ENCODE peak calls at places on chromosomes 1 and 21, in nine cellular contexts. One of them, this sample, is unnamed.
A peak's percentile ranks its signal among the peaks of the same experiment; 100 is the strongest.

GRCh38 chr1:30225336-30225735 is 498.0 kb downstream of the MATN1 start:
- DNase-seq in PC-3: no peak
- DNase-seq in T-helper 17 cell: no peak
- DNase-seq in hepatocyte: no peak
- DNase-seq in CD8-positive, alpha-beta memory T cell: no peak
- DNase-seq in psoas muscle: no peak
- DNase-seq in AG04450: no peak
- DNase-seq in HepG2: no peak
- DNase-seq in CD4-positive, alpha-beta T cell: no peak
- DNase-seq in this sample: no peak

GRCh38 chr1:2249559-2249906 is 21.4 kb downstream of the SKI start:
- DNase-seq in hepatocyte: no peak
- DNase-seq in psoas muscle: no peak
- DNase-seq in CD8-positive, alpha-beta memory T cell: no peak
- DNase-seq in AG04450: no peak
- DNase-seq in T-helper 17 cell: no peak
- DNase-seq in HepG2: no peak
- DNase-seq in CD4-positive, alpha-beta T cell: no peak
- DNase-seq in PC-3: no peak
- DNase-seq in this sample: no peak

GRCh38 chr1:182869241-182869666 is 30.1 kb downstream of the DHX9 start:
- DNase-seq in HepG2: no peak
- DNase-seq in T-helper 17 cell: no peak
- DNase-seq in CD4-positive, alpha-beta T cell: no peak
- DNase-seq in PC-3: no peak
- DNase-seq in hepatocyte: peak; percentile 7
- DNase-seq in psoas muscle: no peak
- DNase-seq in AG04450: no peak
- DNase-seq in CD8-positive, alpha-beta memory T cell: no peak
- DNase-seq in this sample: no peak

GRCh38 chr21:29332461-29333354 is 34.0 kb downstream of the BACH1 start:
- DNase-seq in CD4-positive, alpha-beta T cell: no peak
- DNase-seq in hepatocyte: no peak
- DNase-seq in CD8-positive, alpha-beta memory T cell: no peak
- DNase-seq in psoas muscle: no peak
- DNase-seq in PC-3: peak; percentile 42
- DNase-seq in HepG2: no peak
- DNase-seq in AG04450: no peak
- DNase-seq in T-helper 17 cell: no peak
- DNase-seq in this sample: no peak

GRCh38 chr1:15696956-15697521 is 12.9 kb downstream of the PLEKHM2 start:
- DNase-seq in CD8-positive, alpha-beta memory T cell: no peak
- DNase-seq in psoas muscle: no peak
- DNase-seq in PC-3: no peak
- DNase-seq in CD4-positive, alpha-beta T cell: peak; percentile 46
- DNase-seq in hepatocyte: no peak
- DNase-seq in T-helper 17 cell: no peak
- DNase-seq in HepG2: no peak
- DNase-seq in AG04450: no peak
- DNase-seq in this sample: no peak

GRCh38 chr21:39451332-39452206 is at the start of gene SH3BGR:
- DNase-seq in CD8-positive, alpha-beta memory T cell: no peak
- DNase-seq in CD4-positive, alpha-beta T cell: no peak
- DNase-seq in HepG2: no peak
- DNase-seq in psoas muscle: peak; percentile 70
- DNase-seq in PC-3: peak; percentile 12
- DNase-seq in T-helper 17 cell: no peak
- DNase-seq in AG04450: no peak
- DNase-seq in hepatocyte: no peak
- DNase-seq in this sample: peak; percentile 69

GRCh38 chr1:161905269-161905884 is 118.3 kb downstream of the OLFML2B start:
- DNase-seq in hepatocyte: peak; percentile 42
- DNase-seq in PC-3: peak; percentile 74
- DNase-seq in CD4-positive, alpha-beta T cell: no peak
- DNase-seq in CD8-positive, alpha-beta memory T cell: no peak
- DNase-seq in HepG2: peak; percentile 22
- DNase-seq in psoas muscle: no peak
- DNase-seq in T-helper 17 cell: no peak
- DNase-seq in AG04450: no peak
- DNase-seq in this sample: no peak

GRCh38 chr1:110102081-110102480 is 10.2 kb upstream of the UBL4B start:
- DNase-seq in HepG2: no peak
- DNase-seq in PC-3: no peak
- DNase-seq in hepatocyte: no peak
- DNase-seq in CD4-positive, alpha-beta T cell: no peak
- DNase-seq in AG04450: no peak
- DNase-seq in CD8-positive, alpha-beta memory T cell: no peak
- DNase-seq in T-helper 17 cell: no peak
- DNase-seq in psoas muscle: no peak
- DNase-seq in this sample: no peak

GRCh38 chr1:203367051-203367450 is 16.1 kb upstream of the FMOD start:
- DNase-seq in PC-3: no peak
- DNase-seq in AG04450: no peak
- DNase-seq in psoas muscle: no peak
- DNase-seq in hepatocyte: no peak
- DNase-seq in HepG2: no peak
- DNase-seq in CD4-positive, alpha-beta T cell: no peak
- DNase-seq in CD8-positive, alpha-beta memory T cell: no peak
- DNase-seq in T-helper 17 cell: no peak
- DNase-seq in this sample: no peak

DNA sequence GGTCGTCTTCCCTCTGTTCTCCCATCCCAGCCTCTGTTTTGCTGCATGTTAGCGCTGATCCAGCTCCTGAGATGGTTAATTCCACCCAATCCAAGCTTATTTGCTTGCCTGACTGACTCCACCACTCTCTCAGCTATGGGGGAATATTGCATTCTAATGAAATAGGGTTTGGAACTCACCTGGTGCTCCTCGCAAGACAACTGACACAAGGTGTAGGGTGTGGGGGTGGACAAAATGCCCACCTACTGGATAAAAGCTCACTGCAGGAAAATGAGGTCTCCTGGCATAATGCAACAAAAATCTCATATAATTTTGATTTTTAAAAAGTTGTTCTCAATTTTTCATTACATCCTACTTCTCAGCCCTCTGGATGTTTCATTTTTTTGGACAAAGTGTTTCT is 259.0 kb downstream of the ZNF648 start:
- DNase-seq in CD4-positive, alpha-beta T cell: no peak
- DNase-seq in psoas muscle: no peak
- DNase-seq in AG04450: no peak
- DNase-seq in PC-3: no peak
- DNase-seq in T-helper 17 cell: no peak
- DNase-seq in HepG2: no peak
- DNase-seq in hepatocyte: no peak
- DNase-seq in CD8-positive, alpha-beta memory T cell: no peak
- DNase-seq in this sample: no peak
- H3K9me3 ChIP-seq in CD4-positive, alpha-beta T cell: no peaks in the 10 kb centered on the region
- H3K9me3 ChIP-seq in psoas muscle: no peaks in the 10 kb centered on the region
- H3K9me3 ChIP-seq in AG04450: peaks cover 26% of the 10 kb centered on the region
- H3K9me3 ChIP-seq in PC-3: no peaks in the 10 kb centered on the region
- H3K9me3 ChIP-seq in T-helper 17 cell: no peaks in the 10 kb centered on the region
- H3K9me3 ChIP-seq in HepG2: no peaks in the 10 kb centered on the region
- H3K9me3 ChIP-seq in hepatocyte: no peaks in the 10 kb centered on the region
- H3K9me3 ChIP-seq in CD8-positive, alpha-beta memory T cell: no peaks in the 10 kb centered on the region
- H3K9me3 ChIP-seq in this sample: no peaks in the 10 kb centered on the region

DNA sequence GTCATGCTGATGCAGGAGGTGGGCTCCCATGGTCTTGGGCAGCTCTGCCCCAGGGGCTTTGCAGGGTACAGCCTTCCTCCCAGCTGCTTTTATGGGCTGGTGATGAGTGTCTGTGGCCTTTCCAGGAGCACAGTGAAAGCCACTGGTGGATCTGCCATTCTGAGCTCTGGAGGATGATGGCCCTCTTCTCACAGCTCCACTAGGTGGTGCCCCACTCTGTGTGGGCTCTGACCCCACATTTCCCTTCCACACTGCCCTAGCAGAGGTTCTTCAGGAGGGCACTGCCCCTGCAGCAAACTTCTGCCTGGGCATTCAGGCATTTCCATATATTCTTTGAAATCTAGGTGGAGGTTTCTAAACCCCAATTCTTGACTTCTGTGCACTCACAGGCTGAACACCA is 1188.6 kb downstream of the MRPL39 start:
- DNase-seq in PC-3: no peak
- DNase-seq in AG04450: no peak
- DNase-seq in CD4-positive, alpha-beta T cell: no peak
- DNase-seq in hepatocyte: no peak
- DNase-seq in HepG2: no peak
- DNase-seq in psoas muscle: no peak
- DNase-seq in T-helper 17 cell: no peak
- DNase-seq in CD8-positive, alpha-beta memory T cell: no peak
- DNase-seq in this sample: no peak
- H3K9me3 ChIP-seq in PC-3: peaks cover 16% of the 10 kb centered on the region
- H3K9me3 ChIP-seq in AG04450: peaks cover 7% of the 10 kb centered on the region
- H3K9me3 ChIP-seq in CD4-positive, alpha-beta T cell: peaks cover 12% of the 10 kb centered on the region
- H3K9me3 ChIP-seq in hepatocyte: no peaks in the 10 kb centered on the region
- H3K9me3 ChIP-seq in HepG2: peaks cover 96% of the 10 kb centered on the region
- H3K9me3 ChIP-seq in psoas muscle: peaks cover 17% of the 10 kb centered on the region
- H3K9me3 ChIP-seq in T-helper 17 cell: no peaks in the 10 kb centered on the region
- H3K9me3 ChIP-seq in CD8-positive, alpha-beta memory T cell: no peaks in the 10 kb centered on the region
- H3K9me3 ChIP-seq in this sample: peaks cover 25% of the 10 kb centered on the region

GRCh38 chr1:4318720-4319119 is 335.7 kb upstream of the AJAP1 start:
- DNase-seq in hepatocyte: no peak
- DNase-seq in CD4-positive, alpha-beta T cell: no peak
- DNase-seq in T-helper 17 cell: no peak
- DNase-seq in AG04450: no peak
- DNase-seq in HepG2: no peak
- DNase-seq in CD8-positive, alpha-beta memory T cell: no peak
- DNase-seq in PC-3: no peak
- DNase-seq in psoas muscle: no peak
- DNase-seq in this sample: no peak
- H3K9me3 ChIP-seq in hepatocyte: no peaks in the 10 kb centered on the region
- H3K9me3 ChIP-seq in CD4-positive, alpha-beta T cell: peaks cover 5% of the 10 kb centered on the region
- H3K9me3 ChIP-seq in T-helper 17 cell: no peaks in the 10 kb centered on the region
- H3K9me3 ChIP-seq in AG04450: peaks cover 71% of the 10 kb centered on the region
- H3K9me3 ChIP-seq in HepG2: peaks cover 17% of the 10 kb centered on the region
- H3K9me3 ChIP-seq in CD8-positive, alpha-beta memory T cell: no peaks in the 10 kb centered on the region
- H3K9me3 ChIP-seq in PC-3: peaks cover 19% of the 10 kb centered on the region
- H3K9me3 ChIP-seq in psoas muscle: no peaks in the 10 kb centered on the region
- H3K9me3 ChIP-seq in this sample: peaks cover 16% of the 10 kb centered on the region

DNA sequence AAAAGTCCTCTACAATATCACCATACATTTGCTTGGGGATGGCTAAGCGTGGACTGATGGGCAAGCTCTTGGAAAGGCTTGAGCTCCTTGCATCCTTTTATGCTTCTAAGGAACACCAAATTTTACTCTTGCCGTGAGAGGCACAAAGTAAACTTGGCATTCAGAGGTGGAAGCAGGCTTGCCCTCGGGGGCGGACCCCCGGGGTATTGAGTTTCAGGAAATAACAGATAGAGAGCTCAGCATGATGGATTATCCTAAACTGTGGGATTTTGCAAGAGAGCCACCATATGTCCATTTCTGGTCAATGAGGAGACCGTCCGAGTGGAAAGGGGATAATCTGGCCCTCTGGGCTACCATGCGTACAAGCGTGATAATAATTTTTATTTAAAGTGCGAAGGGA is 14.0 kb downstream of the IFI16 start:
- DNase-seq in CD4-positive, alpha-beta T cell: no peak
- DNase-seq in psoas muscle: no peak
- DNase-seq in HepG2: no peak
- DNase-seq in hepatocyte: no peak
- DNase-seq in AG04450: no peak
- DNase-seq in CD8-positive, alpha-beta memory T cell: no peak
- DNase-seq in PC-3: no peak
- DNase-seq in T-helper 17 cell: no peak
- DNase-seq in this sample: no peak
- H3K9me3 ChIP-seq in CD4-positive, alpha-beta T cell: no peaks in the 10 kb centered on the region
- H3K9me3 ChIP-seq in psoas muscle: no peaks in the 10 kb centered on the region
- H3K9me3 ChIP-seq in HepG2: no peaks in the 10 kb centered on the region
- H3K9me3 ChIP-seq in hepatocyte: no peaks in the 10 kb centered on the region
- H3K9me3 ChIP-seq in AG04450: no peaks in the 10 kb centered on the region
- H3K9me3 ChIP-seq in CD8-positive, alpha-beta memory T cell: no peaks in the 10 kb centered on the region
- H3K9me3 ChIP-seq in PC-3: no peaks in the 10 kb centered on the region
- H3K9me3 ChIP-seq in T-helper 17 cell: no peaks in the 10 kb centered on the region
- H3K9me3 ChIP-seq in this sample: no peaks in the 10 kb centered on the region

GRCh38 chr1:248757784-248758195 is 2.2 kb upstream of the LYPD8 start:
- DNase-seq in CD4-positive, alpha-beta T cell: no peak
- DNase-seq in PC-3: no peak
- DNase-seq in psoas muscle: no peak
- DNase-seq in CD8-positive, alpha-beta memory T cell: no peak
- DNase-seq in T-helper 17 cell: no peak
- DNase-seq in hepatocyte: no peak
- DNase-seq in AG04450: no peak
- DNase-seq in HepG2: peak; percentile 89
- DNase-seq in this sample: no peak

GRCh38 chr1:248756636-248757035 is 1.1 kb upstream of the LYPD8 start:
- DNase-seq in T-helper 17 cell: no peak
- DNase-seq in PC-3: no peak
- DNase-seq in HepG2: no peak
- DNase-seq in CD8-positive, alpha-beta memory T cell: no peak
- DNase-seq in hepatocyte: no peak
- DNase-seq in AG04450: no peak
- DNase-seq in CD4-positive, alpha-beta T cell: no peak
- DNase-seq in psoas muscle: no peak
- DNase-seq in this sample: no peak

GRCh38 chr1:248756151-248756550 is 592 bp upstream of the LYPD8 start:
- DNase-seq in psoas muscle: no peak
- DNase-seq in hepatocyte: no peak
- DNase-seq in AG04450: no peak
- DNase-seq in CD8-positive, alpha-beta memory T cell: no peak
- DNase-seq in T-helper 17 cell: no peak
- DNase-seq in PC-3: no peak
- DNase-seq in HepG2: no peak
- DNase-seq in CD4-positive, alpha-beta T cell: no peak
- DNase-seq in this sample: no peak

GRCh38 chr1:248759644-248760043 is 4.1 kb upstream of the LYPD8 start:
- DNase-seq in hepatocyte: no peak
- DNase-seq in CD4-positive, alpha-beta T cell: no peak
- DNase-seq in psoas muscle: no peak
- DNase-seq in PC-3: no peak
- DNase-seq in T-helper 17 cell: no peak
- DNase-seq in HepG2: no peak
- DNase-seq in CD8-positive, alpha-beta memory T cell: no peak
- DNase-seq in AG04450: no peak
- DNase-seq in this sample: no peak

DNA sequence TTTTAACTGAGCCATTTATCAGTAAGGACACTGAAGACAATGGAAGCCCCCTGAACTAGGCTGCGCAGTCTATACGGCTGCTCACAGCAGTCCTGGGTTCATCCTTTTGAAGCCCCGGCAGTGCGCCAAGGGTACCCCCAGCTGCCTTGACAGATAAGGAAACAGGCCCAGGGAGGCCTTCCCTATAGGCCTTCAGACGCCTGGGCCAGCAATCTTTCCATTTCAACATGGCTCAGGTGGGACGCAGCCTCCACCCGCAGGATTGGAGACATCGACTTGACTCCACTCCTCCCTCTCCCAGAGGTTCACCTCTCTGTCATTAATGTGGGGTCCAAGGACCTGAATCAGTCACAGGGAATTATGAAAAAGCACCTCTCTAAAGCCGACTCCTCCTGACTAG is 2.8 kb upstream of the LYPD8 start:
- DNase-seq in AG04450: no peak
- DNase-seq in T-helper 17 cell: no peak
- DNase-seq in PC-3: no peak
- DNase-seq in HepG2: no peak
- DNase-seq in psoas muscle: no peak
- DNase-seq in hepatocyte: no peak
- DNase-seq in CD8-positive, alpha-beta memory T cell: no peak
- DNase-seq in CD4-positive, alpha-beta T cell: no peak
- DNase-seq in this sample: no peak
- H3K9me3 ChIP-seq in AG04450: peaks cover 39% of the 10 kb centered on the region
- H3K9me3 ChIP-seq in T-helper 17 cell: no peaks in the 10 kb centered on the region
- H3K9me3 ChIP-seq in PC-3: peaks cover 4% of the 10 kb centered on the region
- H3K9me3 ChIP-seq in HepG2: no peaks in the 10 kb centered on the region
- H3K9me3 ChIP-seq in psoas muscle: no peaks in the 10 kb centered on the region
- H3K9me3 ChIP-seq in hepatocyte: peaks cover 3% of the 10 kb centered on the region
- H3K9me3 ChIP-seq in CD8-positive, alpha-beta memory T cell: no peaks in the 10 kb centered on the region
- H3K9me3 ChIP-seq in CD4-positive, alpha-beta T cell: no peaks in the 10 kb centered on the region
- H3K9me3 ChIP-seq in this sample: no peaks in the 10 kb centered on the region